ENCODE peak calls at places on chromosomes 12 and 14, in five cellular contexts. U, L, I, H and V are unnamed samples.

GRCh38 chr14:54735424-54735823 is 167.2 kb downstream of the GCH1 start:
- DNase-seq in I (no peak), L (no peak), U (no peak), H (no peak), V (no peak)

GRCh38 chr14:33435911-33436310 is 497.2 kb downstream of the NPAS3 start:
- DNase-seq in U (no peak), H (no peak), I (no peak), L (peak; percentile 4), V (no peak)

GRCh38 chr14:50532502-50533313 is at the start of gene MAP4K5:
- DNase-seq in I (peak; percentile 76), H (peak; percentile 89), U (peak; percentile 96), L (peak; percentile 89), V (peak; percentile 92)

GRCh38 chr14:77488558-77488957 is 10.1 kb downstream of the ISM2 start:
- DNase-seq in I (no peak), H (no peak), L (no peak), U (no peak), V (no peak)

GRCh38 chr12:52087961-52088820 is 8.7 kb downstream of the SMIM41 start:
- DNase-seq in U (no peak), H (no peak), L (no peak), I (no peak), V (no peak)

GRCh38 chr14:32469388-32470160 is 140.5 kb downstream of the AKAP6 start:
- DNase-seq in U (no peak), H (no peak), I (peak; percentile 26), L (peak; percentile 76), V (no peak)

GRCh38 chr12:32739279-32739678 is 16.4 kb downstream of the YARS2 start:
- DNase-seq in L (no peak), H (no peak), U (no peak), I (no peak), V (no peak)

GRCh38 chr12:30420561-30420960 is 275.1 kb downstream of the IPO8 start:
- DNase-seq in L (peak; percentile 1), H (no peak), U (no peak), I (no peak), V (no peak)

GRCh38 chr14:74527736-74528280 is 34.2 kb downstream of the ISCA2 start:
- DNase-seq in L (no peak), I (no peak), U (peak; percentile 60), H (no peak), V (no peak)

GRCh38 chr12:113302466-113302865 is 32.4 kb downstream of the SLC8B1 start:
- DNase-seq in H (no peak), I (no peak), U (no peak), L (no peak), V (no peak)

GRCh38 chr12:26239508-26240328 is 44.3 kb downstream of the SSPN start:
- DNase-seq in H (peak; percentile 41), U (peak; percentile 78), L (peak; percentile 79), I (peak; percentile 21), V (peak; percentile 63)

GRCh38 chr14:104976198-104977007 is 1.8 kb downstream of the AHNAK2 start:
- DNase-seq in L (peak; percentile 72), H (peak; percentile 78), I (peak; percentile 70), U (peak; percentile 92), V (peak; percentile 80)

GRCh38 chr12:49777800-49778748 is 36.7 kb downstream of the TMBIM6 start:
- DNase-seq in U (peak; percentile 80), I (peak; percentile 42), L (peak; percentile 16), H (no peak), V (peak; percentile 40)

GRCh38 chr12:109879332-109880048 is 851 bp downstream of the GLTP start:
- DNase-seq in I (no peak), U (no peak), L (no peak), H (no peak), V (peak; percentile 31)

GRCh38 chr14:25953532-25954144 is 644.2 kb downstream of the NOVA1 start:
- DNase-seq in L (no peak), I (no peak), H (peak; percentile 33), U (no peak), V (no peak)

DNA sequence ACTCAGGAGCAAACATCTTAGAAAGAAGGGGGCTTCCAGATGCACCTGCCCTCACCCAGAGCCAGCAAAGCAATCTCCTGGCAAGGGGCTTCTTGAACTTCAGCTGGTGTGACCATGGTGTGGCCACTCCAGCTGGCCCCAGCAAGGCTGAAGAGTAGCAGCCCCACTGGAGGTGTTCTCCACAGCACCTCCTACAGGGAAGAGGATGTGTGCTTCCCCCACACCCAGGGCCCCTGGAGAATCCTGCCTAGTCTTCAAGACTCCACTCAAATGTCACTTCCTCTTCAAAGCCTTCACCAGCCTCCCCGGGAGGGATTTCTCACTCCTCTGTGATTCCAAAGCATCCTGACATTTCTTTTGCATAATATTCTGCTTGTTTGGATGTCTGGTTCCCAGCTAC is 8.5 kb downstream of the RAB15 start:
- DNase-seq in U (no peak), H (no peak), L (no peak), I (no peak), V (no peak)
- TF ChIP-seq CTCF in U (no peak), H (no peak), L (no peak), I (no peak), V (no peak)

DNA sequence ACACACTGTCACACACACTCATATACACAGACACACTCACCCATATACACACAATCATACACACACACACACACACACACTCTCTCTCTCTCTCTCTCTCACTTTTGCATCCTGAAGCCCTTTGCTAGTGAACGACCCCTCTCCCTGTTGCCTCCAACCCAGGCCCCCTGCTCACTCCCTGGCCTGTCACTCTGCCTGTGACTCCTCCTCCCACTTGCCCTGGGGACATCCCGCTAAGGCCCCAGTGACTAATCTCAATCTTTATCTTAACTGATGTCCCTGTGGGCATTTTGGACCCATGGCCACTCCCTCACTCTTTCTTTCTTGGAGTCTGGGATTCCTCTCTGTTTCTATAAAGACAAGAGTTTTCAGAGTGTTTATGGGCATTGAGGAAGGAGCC is 10.9 kb upstream of the DLK1 start:
- DNase-seq in H (no peak), L (no peak), I (no peak), U (no peak), V (no peak)
- H3K4me1 ChIP-seq in H (no peaks in the 10 kb centered on the region), L (no peaks in the 10 kb centered on the region), I (no peaks in the 10 kb centered on the region), U (peaks cover 6% of the 10 kb centered on the region), V (no peaks in the 10 kb centered on the region)

GRCh38 chr14:64388533-64389243 is 535 bp downstream of the MTHFD1 start:
- DNase-seq in U (peak; percentile 62), H (peak; percentile 42), L (peak; percentile 30), I (no peak), V (peak; percentile 29)

GRCh38 chr14:64391113-64391725 is 3.1 kb downstream of the MTHFD1 start:
- DNase-seq in L (no peak), I (no peak), U (no peak), H (no peak), V (no peak)

GRCh38 chr14:64387232-64387737 is 868 bp upstream of the MTHFD1 start:
- DNase-seq in I (no peak), L (peak; percentile 19), H (no peak), U (no peak), V (peak; percentile 19)

GRCh38 chr14:64391986-64392385 is 3.8 kb downstream of the MTHFD1 start:
- DNase-seq in H (no peak), U (no peak), I (no peak), L (no peak), V (no peak)

GRCh38 chr14:64387738-64388532 is at the start of gene MTHFD1:
- DNase-seq in L (peak; percentile 99), U (peak; percentile 99), I (peak; percentile 97), H (peak; percentile 99), V (peak; percentile 98)
- TF ChIP-seq POLR2A in L (peak; percentile 77), U (peak; percentile 34), I (peak; percentile 74), H (no peak), V (peak; percentile 21)

DNA sequence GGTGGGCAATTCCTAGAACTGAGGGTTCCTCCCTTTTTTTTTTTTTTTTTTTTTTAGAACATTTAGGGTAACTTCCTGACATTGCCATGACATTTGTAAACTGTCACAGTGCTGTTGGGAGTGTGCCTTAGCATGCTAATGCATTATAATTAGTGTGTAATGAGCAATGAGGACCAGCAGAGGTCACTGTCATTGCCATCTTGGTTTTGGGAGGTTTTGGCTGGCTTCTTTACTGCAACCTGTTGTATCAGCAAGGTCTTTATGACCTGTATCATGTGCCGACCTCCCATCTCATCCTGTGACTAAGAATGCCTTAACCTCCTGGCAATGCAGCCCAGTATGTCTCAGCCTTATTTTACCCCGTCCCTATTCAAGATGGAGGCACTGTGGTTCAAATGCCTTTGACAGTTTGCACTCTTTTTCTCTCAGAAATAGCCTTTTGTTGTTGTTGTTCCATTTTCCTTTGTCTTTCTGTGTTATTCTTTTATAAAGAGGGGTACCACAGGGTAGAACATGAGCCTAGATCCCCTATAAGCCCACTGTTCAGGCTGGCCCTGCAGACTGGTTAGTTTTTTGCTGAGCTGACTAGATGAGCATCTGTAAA is 75.6 kb upstream of the DCD start:
- DNase-seq in H (no peak), I (peak; percentile 13), U (no peak), L (peak; percentile 11), V (no peak)
- TF ChIP-seq CTCF in H (no peak), I (peak; percentile 7), U (peak; percentile 49), L (peak; percentile 48), V (no peak)

GRCh38 chr12:34373926-34374325 is 351.6 kb downstream of the ALG10 start:
- DNase-seq in I (no peak), U (no peak), H (no peak), L (no peak), V (no peak)
- H3K4me1 ChIP-seq in I (no peaks in the 10 kb centered on the region), U (no peaks in the 10 kb centered on the region), H (no peaks in the 10 kb centered on the region), L (no peaks in the 10 kb centered on the region), V (no peaks in the 10 kb centered on the region)

GRCh38 chr14:90522585-90523191 is 125.9 kb downstream of the CALM1 start:
- DNase-seq in I (no peak), U (no peak), H (peak; percentile 80), L (no peak), V (peak; percentile 75)
- TF ChIP-seq POLR2A in I (no peak), U (no peak), H (no peak), L (no peak), V (peak; percentile 35)

DNA sequence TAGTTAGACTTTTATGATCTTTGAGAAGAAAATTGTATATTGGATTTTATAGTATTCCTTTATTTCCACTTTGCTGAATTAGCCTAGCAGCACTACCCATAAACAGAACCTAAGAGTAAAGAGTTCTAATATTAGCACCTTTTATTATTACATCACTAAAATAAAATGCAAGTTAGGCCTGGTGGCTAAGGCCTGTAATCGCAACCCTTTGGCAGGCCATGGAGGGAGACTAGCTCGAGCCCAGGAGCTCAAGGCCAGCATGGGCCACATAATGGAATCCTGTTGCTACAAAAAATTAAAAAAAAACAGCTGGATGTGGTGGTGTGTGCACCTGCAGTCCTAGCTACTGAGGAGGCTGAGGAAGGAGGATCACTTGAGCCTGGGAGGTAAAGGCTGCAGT is 288.2 kb downstream of the TRHDE start:
- DNase-seq in L (no peak), U (peak; percentile 11), I (no peak), H (no peak), V (no peak)
- TF ChIP-seq CTCF in L (peak; percentile 1), U (no peak), I (no peak), H (no peak), V (no peak)

GRCh38 chr14:34438438-34438837 is 23.6 kb downstream of the SPTSSA start:
- DNase-seq in U (no peak), L (no peak), H (no peak), I (no peak), V (no peak)
- H3K4me1 ChIP-seq in U (no peaks in the 10 kb centered on the region), L (peaks cover 18% of the 10 kb centered on the region), H (no peaks in the 10 kb centered on the region), I (no peaks in the 10 kb centered on the region), V (no peaks in the 10 kb centered on the region)